ENCODE peak calls at places on chromosomes 4 and X, in six cellular contexts. A is HL-60, T is kidney, H is IMR-90, V is hepatocyte, Y is A549. C is an unnamed sample.

GRCh38 chrX:48498374-48498809 is 10.4 kb upstream of the PORCN start:
- DNase-seq in H (peak; percentile 74), Y (no peak), V (no peak), T (no peak), A (no peak), C (no peak)

GRCh38 chrX:11319689-11320302 is 26.6 kb downstream of the AMELX start:
- DNase-seq in H (peak; percentile 13), Y (no peak), T (no peak), V (no peak), A (no peak), C (no peak)

GRCh38 chr4:75561789-75562188 is 5.9 kb downstream of the ODAPH start:
- DNase-seq in V (no peak), T (no peak), Y (no peak), A (no peak), H (peak; percentile 7), C (no peak)

GRCh38 chr4:80097395-80098177 is 24.6 kb upstream of the ANTXR2 start:
- DNase-seq in H (peak; percentile 83), V (no peak), Y (no peak), A (no peak), T (peak; percentile 49), C (peak; percentile 47)

GRCh38 chr4:87530868-87531267 is 1.7 kb upstream of the SPARCL1 start:
- DNase-seq in Y (no peak), V (peak; percentile 23), A (no peak), T (no peak), H (peak; percentile 27), C (no peak)

GRCh38 chrX:44514272-44514671 is 28.4 kb downstream of the FUNDC1 start:
- DNase-seq in Y (no peak), H (no peak), T (no peak), A (no peak), V (no peak), C (no peak)

GRCh38 chrX:153609917-153610833 is 11.2 kb upstream of the CCNQ start:
- DNase-seq in H (peak; percentile 65), T (peak; percentile 91), V (peak; percentile 85), A (peak; percentile 46), Y (peak; percentile 65), C (peak; percentile 75)

GRCh38 chrX:25337841-25338240 is 322.1 kb upstream of the ARX start:
- DNase-seq in V (no peak), T (no peak), A (no peak), Y (no peak), H (no peak), C (no peak)

GRCh38 chr4:165384608-165385007 is 5.8 kb downstream of the CPE start:
- DNase-seq in A (no peak), H (peak; percentile 11), T (no peak), Y (no peak), V (peak; percentile 60), C (no peak)

GRCh38 chrX:69501433-69501832 is 2.7 kb upstream of the NALF2 start:
- DNase-seq in H (no peak), Y (no peak), T (no peak), V (no peak), A (no peak), C (no peak)

GRCh38 chr4:1595789-1596325 is 88.3 kb downstream of the FAM53A start:
- DNase-seq in T (peak; percentile 41), Y (no peak), H (no peak), V (no peak), A (no peak), C (no peak)

GRCh38 chr4:76611164-76611563 is 176.1 kb downstream of the SHROOM3 start:
- DNase-seq in H (peak; percentile 67), Y (no peak), T (no peak), A (no peak), V (no peak), C (no peak)

GRCh38 chr4:42904986-42905385 is 12.5 kb downstream of the GRXCR1 start:
- DNase-seq in V (no peak), A (no peak), H (no peak), Y (no peak), T (no peak), C (no peak)

GRCh38 chr4:127604949-127605709 is 27.6 kb upstream of the INTU start:
- DNase-seq in A (no peak), H (peak; percentile 48), V (peak; percentile 49), Y (no peak), T (no peak), C (no peak)

GRCh38 chr4:186485621-186486062 is 69.7 kb downstream of the MTNR1A start:
- DNase-seq in T (no peak), V (no peak), Y (no peak), H (peak; percentile 19), A (no peak), C (no peak)

GRCh38 chr4:158042591-158043030 is 130.2 kb downstream of the GASK1B start:
- DNase-seq in Y (no peak), A (no peak), H (peak; percentile 54), V (no peak), T (no peak), C (no peak)

GRCh38 chrX:1242901-1243402 is 25.7 kb upstream of the CSF2RA start:
- DNase-seq in H (no peak), Y (no peak), A (no peak), T (peak; percentile 50), V (no peak), C (no peak)

GRCh38 chrX:13535371-13535770 is 34.0 kb upstream of the EGFL6 start:
- DNase-seq in V (no peak), H (no peak), A (peak; percentile 49), Y (no peak), T (no peak), C (no peak)

GRCh38 chr4:76677571-76678326 is 220.2 kb downstream of the SOWAHB start:
- DNase-seq in V (no peak), T (no peak), H (no peak), A (no peak), Y (no peak), C (no peak)

GRCh38 chr4:58515206-58515605 is 1405.0 kb upstream of the IGFBP7 start:
- DNase-seq in T (no peak), V (no peak), A (no peak), H (no peak), Y (no peak), C (no peak)

GRCh38 chr4:15964159-15964558 is 1.2 kb upstream of the FGFBP2 start:
- DNase-seq in A (no peak), Y (no peak), H (no peak), V (no peak), T (no peak), C (no peak)
- TF ChIP-seq CTCF in A (no peak), Y (peak; percentile 5), H (no peak), V (no peak), T (no peak), C (peak; percentile 31)

GRCh38 chr4:54226399-54227260 is 2.5 kb upstream of the PDGFRA start:
- DNase-seq in V (peak; percentile 65), T (peak; percentile 92), A (no peak), H (peak; percentile 86), Y (no peak), C (no peak)

GRCh38 chr4:54228064-54228527 is 997 bp upstream of the PDGFRA start:
- DNase-seq in T (peak; percentile 92), A (no peak), H (peak; percentile 82), Y (peak; percentile 60), V (peak; percentile 91), C (peak; percentile 71)

GRCh38 chr4:54224960-54225670 is 4.0 kb upstream of the PDGFRA start:
- DNase-seq in V (no peak), T (peak; percentile 62), Y (no peak), A (no peak), H (no peak), C (no peak)

GRCh38 chr4:54227261-54228063 is 1.6 kb upstream of the PDGFRA start:
- DNase-seq in V (peak; percentile 60), A (no peak), H (peak; percentile 80), T (peak; percentile 79), Y (no peak), C (no peak)

DNA sequence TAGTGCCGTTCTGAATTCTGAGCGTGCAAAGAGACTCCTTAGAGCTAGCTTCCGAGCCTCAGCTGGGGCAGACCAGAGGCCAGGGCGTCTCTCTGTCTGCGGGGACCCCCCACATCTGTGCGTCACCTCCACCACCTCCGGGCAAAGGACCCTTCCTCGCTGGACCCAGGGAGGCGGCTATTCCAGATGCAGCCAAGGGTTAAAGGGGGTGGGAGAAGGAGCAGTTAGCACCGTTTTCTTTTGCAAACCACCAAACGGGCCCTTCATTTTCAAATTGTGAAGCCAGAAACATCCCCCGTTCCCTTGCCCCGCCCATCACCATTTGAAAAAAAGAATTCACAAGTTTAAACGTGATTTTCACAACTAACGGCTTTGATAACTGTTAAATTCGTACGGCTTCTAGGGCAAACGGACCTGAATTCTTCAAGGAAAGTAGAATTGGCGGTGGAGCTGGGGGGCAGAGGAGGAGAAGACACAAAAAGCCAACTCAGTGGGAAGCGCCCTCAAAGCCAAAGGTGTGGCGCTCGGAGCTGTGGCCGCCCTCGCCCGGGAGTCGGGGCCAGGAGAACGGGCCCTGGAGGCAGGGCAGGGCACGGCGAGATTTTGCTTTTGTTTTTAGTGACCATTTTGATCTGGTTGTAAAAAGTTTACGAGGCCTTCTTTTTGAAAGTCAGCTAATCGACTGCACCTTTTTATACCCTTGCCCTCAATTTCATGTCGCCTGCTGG is 3.3 kb upstream of the PDGFRA start:
- DNase-seq in T (peak; percentile 60), V (peak; percentile 16), H (no peak), Y (no peak), A (no peak), C (no peak)
- H3K4me3 ChIP-seq in T (peak overlapping the region; percentile 34), V (peak overlapping the region; percentile 77), H (peak overlapping the region; percentile 23), Y (no peak overlapping the region), A (no peak overlapping the region), C (peak overlapping the region; percentile 27)

GRCh38 chr4:27178066-27178465 is 317.4 kb downstream of the STIM2 start:
- DNase-seq in V (no peak), H (peak; percentile 1), A (no peak), Y (no peak), T (no peak), C (no peak)

GRCh38 chr4:27176881-27177280 is 316.2 kb downstream of the STIM2 start:
- DNase-seq in T (no peak), Y (no peak), V (no peak), A (no peak), H (no peak), C (no peak)

GRCh38 chr4:27181672-27182071 is 321.0 kb downstream of the STIM2 start:
- DNase-seq in H (no peak), Y (no peak), A (no peak), T (no peak), V (peak; percentile 22), C (no peak)

GRCh38 chr4:27176400-27176799 is 315.8 kb downstream of the STIM2 start:
- DNase-seq in Y (no peak), A (peak; percentile 23), H (peak; percentile 41), T (no peak), V (peak; percentile 72), C (no peak)
- TF ChIP-seq CTCF in Y (no peak), A (no peak), H (peak; percentile 43), T (peak; percentile 29), V (peak; percentile 58), C (no peak)

DNA sequence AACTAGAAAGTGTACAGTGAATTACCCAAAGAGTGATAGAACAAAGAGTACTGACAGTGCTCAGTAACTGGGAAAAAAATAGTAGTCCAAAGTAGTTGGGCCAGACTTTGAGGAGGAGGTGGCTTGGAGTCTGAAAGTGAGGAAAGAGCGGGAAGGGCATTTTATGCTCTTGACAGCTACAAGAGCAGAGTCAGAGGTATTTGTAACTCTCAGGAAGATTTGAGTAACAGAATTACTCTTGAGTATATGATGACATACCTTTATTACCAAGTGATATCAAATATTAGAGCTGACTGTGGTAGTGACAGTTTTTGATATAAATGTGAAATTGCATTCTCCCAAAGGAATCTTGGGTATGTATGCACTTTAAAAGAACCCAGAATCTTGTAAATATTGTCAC is 2.2 kb downstream of the SLAIN2 start:
- DNase-seq in Y (no peak), H (peak; percentile 22), V (no peak), A (no peak), T (no peak), C (no peak)
- H3K4me3 ChIP-seq in Y (no peak overlapping the region), H (peak overlapping the region; percentile 90), V (peak overlapping the region; percentile 88), A (no peak overlapping the region), T (peak overlapping the region; percentile 92), C (no peak overlapping the region)

C was measured in Peyer's patch.